ENCODE peak calls at places on chromosomes 6 and 20, in ten cellular contexts. One of them, this sample, is unnamed.
A peak's percentile ranks its signal among the peaks of the same experiment; 100 is the strongest.

GRCh38 chr6:74320715-74321114 is 624.7 kb downstream of the CD109 start:
- DNase-seq in heart right ventricle: no peak
- DNase-seq in A549: no peak
- DNase-seq in AG04450: no peak
- DNase-seq in CD4-positive, alpha-beta T cell: no peak
- DNase-seq in GM23338: no peak
- DNase-seq in colonic mucosa: no peak
- DNase-seq in lower lobe of right lung: no peak
- DNase-seq in cardiac muscle cell: no peak
- DNase-seq in left lung: no peak
- DNase-seq in this sample: no peak

GRCh38 chr6:29532320-29532951 is 27.1 kb downstream of the UBD start:
- DNase-seq in heart right ventricle: no peak
- DNase-seq in A549: no peak
- DNase-seq in AG04450: no peak
- DNase-seq in CD4-positive, alpha-beta T cell: no peak
- DNase-seq in GM23338: no peak
- DNase-seq in colonic mucosa: no peak
- DNase-seq in lower lobe of right lung: no peak
- DNase-seq in cardiac muscle cell: no peak
- DNase-seq in left lung: no peak
- DNase-seq in this sample: no peak

GRCh38 chr6:91566467-91566866 is 979.6 kb upstream of the MAP3K7 start:
- DNase-seq in heart right ventricle: no peak
- DNase-seq in A549: no peak
- DNase-seq in AG04450: no peak
- DNase-seq in CD4-positive, alpha-beta T cell: no peak
- DNase-seq in GM23338: no peak
- DNase-seq in colonic mucosa: no peak
- DNase-seq in lower lobe of right lung: no peak
- DNase-seq in cardiac muscle cell: no peak
- DNase-seq in left lung: no peak
- DNase-seq in this sample: no peak

GRCh38 chr6:168789699-168790098 is 348.7 kb downstream of the SMOC2 start:
- DNase-seq in heart right ventricle: no peak
- DNase-seq in A549: no peak
- DNase-seq in AG04450: no peak
- DNase-seq in CD4-positive, alpha-beta T cell: no peak
- DNase-seq in GM23338: no peak
- DNase-seq in colonic mucosa: no peak
- DNase-seq in lower lobe of right lung: no peak
- DNase-seq in cardiac muscle cell: no peak
- DNase-seq in left lung: no peak
- DNase-seq in this sample: no peak

GRCh38 chr6:106379951-106380350 is 19.4 kb downstream of the CRYBG1 start:
- DNase-seq in heart right ventricle: no peak
- DNase-seq in A549: no peak
- DNase-seq in AG04450: no peak
- DNase-seq in CD4-positive, alpha-beta T cell: no peak
- DNase-seq in GM23338: no peak
- DNase-seq in colonic mucosa: no peak
- DNase-seq in lower lobe of right lung: no peak
- DNase-seq in cardiac muscle cell: no peak
- DNase-seq in left lung: no peak
- DNase-seq in this sample: no peak

GRCh38 chr6:106005013-106005412 is 81.1 kb upstream of the PRDM1 start:
- DNase-seq in heart right ventricle: no peak
- DNase-seq in A549: no peak
- DNase-seq in AG04450: no peak
- DNase-seq in CD4-positive, alpha-beta T cell: no peak
- DNase-seq in GM23338: peak; percentile 46
- DNase-seq in colonic mucosa: no peak
- DNase-seq in lower lobe of right lung: no peak
- DNase-seq in cardiac muscle cell: no peak
- DNase-seq in left lung: no peak
- DNase-seq in this sample: no peak

GRCh38 chr6:28399370-28400121 is at the start of gene ZSCAN12:
- DNase-seq in heart right ventricle: peak; percentile 82
- DNase-seq in A549: peak; percentile 31
- DNase-seq in AG04450: peak; percentile 72
- DNase-seq in CD4-positive, alpha-beta T cell: peak; percentile 85
- DNase-seq in GM23338: peak; percentile 97
- DNase-seq in colonic mucosa: peak; percentile 82
- DNase-seq in lower lobe of right lung: peak; percentile 88
- DNase-seq in cardiac muscle cell: peak; percentile 95
- DNase-seq in left lung: peak; percentile 83
- DNase-seq in this sample: peak; percentile 84

GRCh38 chr6:157510329-157511188 is 129.6 kb downstream of the ZDHHC14 start:
- DNase-seq in heart right ventricle: no peak
- DNase-seq in A549: no peak
- DNase-seq in AG04450: no peak
- DNase-seq in CD4-positive, alpha-beta T cell: no peak
- DNase-seq in GM23338: peak; percentile 32
- DNase-seq in colonic mucosa: no peak
- DNase-seq in lower lobe of right lung: no peak
- DNase-seq in cardiac muscle cell: no peak
- DNase-seq in left lung: no peak
- DNase-seq in this sample: no peak

GRCh38 chr6:69816569-69816968 is 19.8 kb upstream of the LMBRD1 start:
- DNase-seq in heart right ventricle: no peak
- DNase-seq in A549: no peak
- DNase-seq in AG04450: no peak
- DNase-seq in CD4-positive, alpha-beta T cell: no peak
- DNase-seq in GM23338: peak; percentile 53
- DNase-seq in colonic mucosa: no peak
- DNase-seq in lower lobe of right lung: no peak
- DNase-seq in cardiac muscle cell: no peak
- DNase-seq in left lung: no peak
- DNase-seq in this sample: no peak

GRCh38 chr20:50578778-50579165 is 68.6 kb downstream of the PTPN1 start:
- DNase-seq in heart right ventricle: no peak
- DNase-seq in A549: no peak
- DNase-seq in AG04450: no peak
- DNase-seq in CD4-positive, alpha-beta T cell: no peak
- DNase-seq in GM23338: no peak
- DNase-seq in colonic mucosa: no peak
- DNase-seq in lower lobe of right lung: peak; percentile 31
- DNase-seq in cardiac muscle cell: no peak
- DNase-seq in left lung: no peak
- DNase-seq in this sample: no peak

GRCh38 chr20:43942661-43943285 is 28.1 kb downstream of the TOX2 start:
- DNase-seq in heart right ventricle: no peak
- DNase-seq in A549: no peak
- DNase-seq in AG04450: no peak
- DNase-seq in CD4-positive, alpha-beta T cell: no peak
- DNase-seq in GM23338: no peak
- DNase-seq in colonic mucosa: no peak
- DNase-seq in lower lobe of right lung: no peak
- DNase-seq in cardiac muscle cell: peak; percentile 80
- DNase-seq in left lung: no peak
- DNase-seq in this sample: no peak

GRCh38 chr6:30769853-30770160 is 25.5 kb upstream of the IER3 start:
- DNase-seq in heart right ventricle: no peak
- DNase-seq in A549: no peak
- DNase-seq in AG04450: no peak
- DNase-seq in CD4-positive, alpha-beta T cell: no peak
- DNase-seq in GM23338: no peak
- DNase-seq in colonic mucosa: no peak
- DNase-seq in lower lobe of right lung: no peak
- DNase-seq in cardiac muscle cell: no peak
- DNase-seq in left lung: no peak
- DNase-seq in this sample: no peak

GRCh38 chr6:30768634-30769087 is 24.3 kb upstream of the IER3 start:
- DNase-seq in heart right ventricle: no peak
- DNase-seq in A549: no peak
- DNase-seq in AG04450: no peak
- DNase-seq in CD4-positive, alpha-beta T cell: no peak
- DNase-seq in GM23338: no peak
- DNase-seq in colonic mucosa: no peak
- DNase-seq in lower lobe of right lung: no peak
- DNase-seq in cardiac muscle cell: no peak
- DNase-seq in left lung: no peak
- DNase-seq in this sample: no peak

GRCh38 chr6:30769088-30769852 is 24.9 kb upstream of the IER3 start:
- DNase-seq in heart right ventricle: peak; percentile 56
- DNase-seq in A549: peak; percentile 93
- DNase-seq in AG04450: peak; percentile 86
- DNase-seq in CD4-positive, alpha-beta T cell: peak; percentile 70
- DNase-seq in GM23338: peak; percentile 66
- DNase-seq in colonic mucosa: no peak
- DNase-seq in lower lobe of right lung: peak; percentile 62
- DNase-seq in cardiac muscle cell: peak; percentile 92
- DNase-seq in left lung: peak; percentile 75
- DNase-seq in this sample: peak; percentile 78

GRCh38 chr6:30770592-30770991 is 26.2 kb upstream of the IER3 start:
- DNase-seq in heart right ventricle: no peak
- DNase-seq in A549: no peak
- DNase-seq in AG04450: no peak
- DNase-seq in CD4-positive, alpha-beta T cell: no peak
- DNase-seq in GM23338: no peak
- DNase-seq in colonic mucosa: no peak
- DNase-seq in lower lobe of right lung: no peak
- DNase-seq in cardiac muscle cell: no peak
- DNase-seq in left lung: no peak
- DNase-seq in this sample: no peak

DNA sequence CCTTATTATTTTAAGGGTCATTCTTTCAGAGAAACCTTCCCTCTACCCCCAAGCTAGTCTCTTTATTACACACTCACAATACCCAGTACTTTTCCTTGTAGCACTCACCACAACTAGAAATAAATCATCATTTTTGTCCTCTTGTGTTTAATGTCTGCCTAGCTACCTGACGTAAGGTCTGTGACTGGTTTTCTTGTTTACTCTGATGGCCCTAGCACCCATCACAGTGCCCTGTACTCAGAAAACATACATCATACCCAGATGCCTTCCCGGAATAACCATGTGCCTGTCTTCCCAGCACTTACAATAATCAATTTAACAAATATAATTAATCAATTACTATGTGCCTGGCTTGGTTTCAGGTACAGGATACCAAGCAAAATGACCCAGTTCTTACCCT is 25.8 kb upstream of the IER3 start:
- DNase-seq in heart right ventricle: no peak
- DNase-seq in A549: no peak
- DNase-seq in AG04450: no peak
- DNase-seq in CD4-positive, alpha-beta T cell: no peak
- DNase-seq in GM23338: no peak
- DNase-seq in colonic mucosa: no peak
- DNase-seq in lower lobe of right lung: no peak
- DNase-seq in cardiac muscle cell: no peak
- DNase-seq in left lung: no peak
- DNase-seq in this sample: no peak
- H3K27ac ChIP-seq in heart right ventricle: peak overlapping the region; percentile 86
- H3K27ac ChIP-seq in A549: peak overlapping the region; percentile 97
- H3K27ac ChIP-seq in AG04450: peak overlapping the region; percentile 100
- H3K27ac ChIP-seq in CD4-positive, alpha-beta T cell: no peak overlapping the region
- H3K27ac ChIP-seq in GM23338: no peak overlapping the region
- H3K27ac ChIP-seq in colonic mucosa: peak overlapping the region; percentile 22
- H3K27ac ChIP-seq in lower lobe of right lung: peak overlapping the region; percentile 2
- H3K27ac ChIP-seq in cardiac muscle cell: peak overlapping the region; percentile 55
- H3K27ac ChIP-seq in left lung: peak overlapping the region; percentile 15
- H3K27ac ChIP-seq in this sample: peak overlapping the region; percentile 46

DNA sequence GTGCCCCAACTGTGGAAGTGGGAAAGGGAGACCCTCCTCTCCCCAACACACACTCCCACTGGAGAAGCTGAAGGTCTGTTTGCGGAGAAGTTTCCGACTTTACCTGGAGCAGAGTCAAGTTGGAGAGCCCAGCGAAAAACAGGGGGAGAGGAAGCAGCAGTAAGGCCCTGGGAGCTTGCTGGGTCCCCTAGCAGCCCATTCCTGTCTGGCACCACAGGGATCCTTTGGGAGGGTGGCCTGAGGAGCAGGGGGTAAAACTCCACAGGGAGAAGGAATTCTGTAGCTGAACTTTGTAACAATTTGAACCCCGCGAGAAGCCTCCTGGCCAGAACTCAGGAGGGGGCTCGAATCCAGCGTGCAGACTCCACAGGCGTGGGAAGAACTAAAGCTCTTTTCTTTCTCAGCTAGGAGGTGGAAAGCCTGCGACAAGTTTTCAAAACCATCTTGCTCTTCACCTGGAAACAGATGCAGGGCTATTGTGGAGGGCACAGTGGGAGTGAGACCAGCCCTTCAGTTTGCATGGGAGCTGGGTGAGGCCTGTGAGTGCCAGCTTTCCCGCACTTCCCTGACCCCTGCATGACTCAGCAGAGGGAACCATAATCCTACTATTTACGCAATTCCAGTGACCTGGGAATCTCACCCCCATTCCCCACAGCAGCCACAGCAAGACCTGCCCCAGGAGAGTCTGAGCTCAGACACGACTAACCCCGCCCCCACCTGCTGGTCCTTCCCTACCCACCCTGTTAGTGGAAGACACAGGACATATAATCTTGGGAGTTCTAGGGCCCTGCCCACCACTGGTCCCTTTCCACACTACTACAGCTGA is 25.8 kb downstream of the SERPINB9 start:
- DNase-seq in heart right ventricle: no peak
- DNase-seq in A549: peak; percentile 43
- DNase-seq in AG04450: no peak
- DNase-seq in CD4-positive, alpha-beta T cell: no peak
- DNase-seq in GM23338: no peak
- DNase-seq in colonic mucosa: peak; percentile 54
- DNase-seq in lower lobe of right lung: no peak
- DNase-seq in cardiac muscle cell: peak; percentile 63
- DNase-seq in left lung: no peak
- DNase-seq in this sample: no peak
- TF ChIP-seq CTCF in heart right ventricle: no peak
- TF ChIP-seq CTCF in A549: no peak
- TF ChIP-seq CTCF in AG04450: no peak
- TF ChIP-seq CTCF in CD4-positive, alpha-beta T cell: no peak
- TF ChIP-seq CTCF in GM23338: no peak
- TF ChIP-seq CTCF in colonic mucosa: no peak
- TF ChIP-seq CTCF in lower lobe of right lung: no peak
- TF ChIP-seq CTCF in cardiac muscle cell: no peak
- TF ChIP-seq CTCF in left lung: no peak
- TF ChIP-seq CTCF in this sample: no peak

GRCh38 chr6:54085526-54085925 is 25.7 kb upstream of the MLIP start:
- DNase-seq in heart right ventricle: peak; percentile 42
- DNase-seq in A549: no peak
- DNase-seq in AG04450: peak; percentile 70
- DNase-seq in CD4-positive, alpha-beta T cell: no peak
- DNase-seq in GM23338: no peak
- DNase-seq in colonic mucosa: no peak
- DNase-seq in lower lobe of right lung: no peak
- DNase-seq in cardiac muscle cell: no peak
- DNase-seq in left lung: no peak
- DNase-seq in this sample: no peak
- H3K27ac ChIP-seq in heart right ventricle: peak overlapping the region; percentile 74
- H3K27ac ChIP-seq in A549: no peak overlapping the region
- H3K27ac ChIP-seq in AG04450: peak overlapping the region; percentile 32
- H3K27ac ChIP-seq in CD4-positive, alpha-beta T cell: no peak overlapping the region
- H3K27ac ChIP-seq in GM23338: no peak overlapping the region
- H3K27ac ChIP-seq in colonic mucosa: no peak overlapping the region
- H3K27ac ChIP-seq in lower lobe of right lung: no peak overlapping the region
- H3K27ac ChIP-seq in cardiac muscle cell: peak overlapping the region; percentile 53
- H3K27ac ChIP-seq in left lung: no peak overlapping the region
- H3K27ac ChIP-seq in this sample: peak overlapping the region; percentile 83

DNA sequence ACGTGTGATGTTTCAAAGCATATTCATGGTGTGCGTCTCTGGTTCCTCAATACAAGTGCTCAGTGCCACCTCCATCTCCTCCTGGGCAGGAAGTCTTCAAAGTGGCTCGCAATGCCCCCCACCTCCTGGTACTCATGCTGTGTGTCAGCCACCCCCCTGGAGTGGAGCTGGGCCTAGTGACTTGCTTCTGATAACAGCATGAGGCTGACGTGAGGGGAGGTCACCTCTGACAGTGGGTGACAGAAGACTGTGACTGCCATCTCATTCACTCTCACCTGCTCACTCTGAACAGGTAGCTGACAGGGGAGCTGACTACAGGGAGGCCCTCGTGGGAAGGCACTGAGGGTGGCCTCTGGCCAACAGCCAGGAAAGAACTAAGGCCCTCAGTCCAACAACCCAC is 92.4 kb upstream of the NFATC2 start:
- DNase-seq in heart right ventricle: no peak
- DNase-seq in A549: no peak
- DNase-seq in AG04450: no peak
- DNase-seq in CD4-positive, alpha-beta T cell: no peak
- DNase-seq in GM23338: no peak
- DNase-seq in colonic mucosa: no peak
- DNase-seq in lower lobe of right lung: no peak
- DNase-seq in cardiac muscle cell: no peak
- DNase-seq in left lung: no peak
- DNase-seq in this sample: no peak
- TF ChIP-seq CTCF in heart right ventricle: no peak
- TF ChIP-seq CTCF in A549: no peak
- TF ChIP-seq CTCF in AG04450: no peak
- TF ChIP-seq CTCF in CD4-positive, alpha-beta T cell: no peak
- TF ChIP-seq CTCF in GM23338: no peak
- TF ChIP-seq CTCF in colonic mucosa: no peak
- TF ChIP-seq CTCF in lower lobe of right lung: no peak
- TF ChIP-seq CTCF in cardiac muscle cell: no peak
- TF ChIP-seq CTCF in left lung: no peak
- TF ChIP-seq CTCF in this sample: no peak

This sample was measured in psoas muscle.